ENCODE peak calls at places on chromosomes 11 and 22, in ten cellular contexts. B is nucleus accumbens, D is breast epithelium, G is right lobe of liver, K is ovary, U is tibial artery, Y is left colon, Z is retina, T is endothelial cell, X is T-helper 2 cell. Q is an unnamed sample.

GRCh38 chr11:113090716-113091577 is 129.7 kb downstream of the NCAM1 start:
- DNase-seq in B (no peak), D (no peak), G (no peak), K (no peak), U (no peak), Y (no peak), Z (peak; percentile 58), T (no peak), X (no peak), Q (no peak)

GRCh38 chr22:24162377-24162927 is 18.8 kb upstream of the SUSD2 start:
- DNase-seq in B (no peak), D (no peak), G (no peak), K (no peak), U (no peak), Y (no peak), Z (no peak), T (no peak), X (no peak), Q (no peak)

GRCh38 chr11:43393765-43394355 is 35.1 kb downstream of the TTC17 start:
- DNase-seq in B (no peak), D (no peak), G (peak; percentile 54), K (peak; percentile 47), U (no peak), Y (peak; percentile 19), Z (no peak), T (no peak), X (no peak), Q (no peak)

GRCh38 chr22:23705358-23705757 is 14.5 kb downstream of the RGL4 start:
- DNase-seq in B (no peak), D (no peak), G (no peak), K (no peak), U (no peak), Y (no peak), Z (no peak), T (no peak), X (no peak), Q (no peak)

GRCh38 chr11:67276821-67277230 is 10.6 kb downstream of the GRK2 start:
- DNase-seq in B (no peak), D (no peak), G (peak; percentile 60), K (no peak), U (peak; percentile 53), Y (peak; percentile 64), Z (peak; percentile 39), T (no peak), X (no peak), Q (no peak)

GRCh38 chr22:40960137-40960536 is 9.0 kb downstream of the RBX1 start:
- DNase-seq in B (no peak), D (no peak), G (no peak), K (no peak), U (no peak), Y (no peak), Z (no peak), T (no peak), X (no peak), Q (no peak)

GRCh38 chr11:120710354-120711187 is 199.0 kb downstream of the GRIK4 start:
- DNase-seq in B (peak; percentile 58), D (no peak), G (no peak), K (peak; percentile 86), U (peak; percentile 47), Y (peak; percentile 37), Z (peak; percentile 68), T (peak; percentile 17), X (no peak), Q (no peak)

GRCh38 chr11:8223513-8223899 is 40.2 kb downstream of the LMO1 start:
- DNase-seq in B (no peak), D (no peak), G (no peak), K (no peak), U (no peak), Y (no peak), Z (no peak), T (no peak), X (no peak), Q (no peak)

GRCh38 chr11:73982595-73982989 is at the start of gene UCP2:
- DNase-seq in B (peak; percentile 73), D (peak; percentile 85), G (peak; percentile 87), K (peak; percentile 72), U (peak; percentile 81), Y (peak; percentile 88), Z (no peak), T (peak; percentile 82), X (peak; percentile 79), Q (peak; percentile 72)

GRCh38 chr11:125489166-125489565 is 6.9 kb downstream of the FEZ1 start:
- DNase-seq in B (no peak), D (no peak), G (no peak), K (no peak), U (no peak), Y (no peak), Z (no peak), T (no peak), X (no peak), Q (no peak)

GRCh38 chr11:128632151-128632791 is 44.9 kb upstream of the ETS1 start:
- DNase-seq in B (no peak), D (no peak), G (no peak), K (peak; percentile 47), U (no peak), Y (peak; percentile 44), Z (peak; percentile 27), T (peak; percentile 61), X (no peak), Q (no peak)

GRCh38 chr11:118435233-118435892 is 929 bp upstream of the KMT2A start:
- DNase-seq in B (peak; percentile 44), D (no peak), G (peak; percentile 61), K (peak; percentile 34), U (peak; percentile 31), Y (peak; percentile 68), Z (no peak), T (peak; percentile 60), X (peak; percentile 55), Q (peak; percentile 45)

GRCh38 chr11:114988644-114989043 is 310.3 kb downstream of the NXPE2 start:
- DNase-seq in B (no peak), D (no peak), G (no peak), K (no peak), U (no peak), Y (no peak), Z (no peak), T (no peak), X (no peak), Q (no peak)

Q was measured in amygdala.